ENCODE peak calls at places on chromosomes 11 and 22, in seven cellular contexts. One of them, this sample, is unnamed.

GRCh38 chr22:47171441-47172221 is 409.2 kb downstream of the TBC1D22A start:
- DNase-seq in tibial artery: peak; percentile 57
- DNase-seq in mammary epithelial cell: no peak
- DNase-seq in suprapubic skin: peak; percentile 62
- DNase-seq in CD4-positive, CD25-positive, alpha-beta regulatory T cell: no peak
- DNase-seq in CD8-positive, alpha-beta memory T cell: no peak
- DNase-seq in GM23338: no peak
- DNase-seq in this sample: no peak

GRCh38 chr22:31681625-31682345 is 19.8 kb upstream of the PISD start:
- DNase-seq in tibial artery: peak; percentile 55
- DNase-seq in mammary epithelial cell: no peak
- DNase-seq in suprapubic skin: no peak
- DNase-seq in CD4-positive, CD25-positive, alpha-beta regulatory T cell: no peak
- DNase-seq in CD8-positive, alpha-beta memory T cell: peak; percentile 7
- DNase-seq in GM23338: no peak
- DNase-seq in this sample: no peak

GRCh38 chr11:80930038-80930437 is 1489.2 kb upstream of the TENM4 start:
- DNase-seq in tibial artery: no peak
- DNase-seq in mammary epithelial cell: no peak
- DNase-seq in suprapubic skin: no peak
- DNase-seq in CD4-positive, CD25-positive, alpha-beta regulatory T cell: no peak
- DNase-seq in CD8-positive, alpha-beta memory T cell: no peak
- DNase-seq in GM23338: no peak
- DNase-seq in this sample: no peak

GRCh38 chr22:19995611-19996339 is 20.8 kb downstream of the ARVCF start:
- DNase-seq in tibial artery: peak; percentile 91
- DNase-seq in mammary epithelial cell: no peak
- DNase-seq in suprapubic skin: no peak
- DNase-seq in CD4-positive, CD25-positive, alpha-beta regulatory T cell: no peak
- DNase-seq in CD8-positive, alpha-beta memory T cell: no peak
- DNase-seq in GM23338: no peak
- DNase-seq in this sample: no peak

GRCh38 chr11:83206771-83207413 is 13.4 kb downstream of the ANKRD42 start:
- DNase-seq in tibial artery: no peak
- DNase-seq in mammary epithelial cell: no peak
- DNase-seq in suprapubic skin: no peak
- DNase-seq in CD4-positive, CD25-positive, alpha-beta regulatory T cell: no peak
- DNase-seq in CD8-positive, alpha-beta memory T cell: no peak
- DNase-seq in GM23338: no peak
- DNase-seq in this sample: no peak

GRCh38 chr11:27040302-27041115 is at the start of gene BBOX1:
- DNase-seq in tibial artery: peak; percentile 67
- DNase-seq in mammary epithelial cell: peak; percentile 96
- DNase-seq in suprapubic skin: no peak
- DNase-seq in CD4-positive, CD25-positive, alpha-beta regulatory T cell: no peak
- DNase-seq in CD8-positive, alpha-beta memory T cell: no peak
- DNase-seq in GM23338: peak; percentile 11
- DNase-seq in this sample: peak; percentile 62

GRCh38 chr11:57515332-57516060 is at the start of gene SLC43A1:
- DNase-seq in tibial artery: peak; percentile 87
- DNase-seq in mammary epithelial cell: no peak
- DNase-seq in suprapubic skin: no peak
- DNase-seq in CD4-positive, CD25-positive, alpha-beta regulatory T cell: peak; percentile 60
- DNase-seq in CD8-positive, alpha-beta memory T cell: no peak
- DNase-seq in GM23338: peak; percentile 57
- DNase-seq in this sample: no peak

GRCh38 chr11:57164317-57164716 is 17.4 kb upstream of the LRRC55 start:
- DNase-seq in tibial artery: no peak
- DNase-seq in mammary epithelial cell: no peak
- DNase-seq in suprapubic skin: no peak
- DNase-seq in CD4-positive, CD25-positive, alpha-beta regulatory T cell: no peak
- DNase-seq in CD8-positive, alpha-beta memory T cell: no peak
- DNase-seq in GM23338: no peak
- DNase-seq in this sample: no peak

GRCh38 chr22:28711341-28711740 is 30.3 kb downstream of the CHEK2 start:
- DNase-seq in tibial artery: no peak
- DNase-seq in mammary epithelial cell: no peak
- DNase-seq in suprapubic skin: no peak
- DNase-seq in CD4-positive, CD25-positive, alpha-beta regulatory T cell: no peak
- DNase-seq in CD8-positive, alpha-beta memory T cell: no peak
- DNase-seq in GM23338: no peak
- DNase-seq in this sample: no peak

GRCh38 chr22:21032037-21032842 is at the start of gene SLC7A4:
- DNase-seq in tibial artery: no peak
- DNase-seq in mammary epithelial cell: no peak
- DNase-seq in suprapubic skin: no peak
- DNase-seq in CD4-positive, CD25-positive, alpha-beta regulatory T cell: no peak
- DNase-seq in CD8-positive, alpha-beta memory T cell: no peak
- DNase-seq in GM23338: peak; percentile 51
- DNase-seq in this sample: no peak

GRCh38 chr11:5684627-5685362 is at the start of gene TRIM5:
- DNase-seq in tibial artery: peak; percentile 93
- DNase-seq in mammary epithelial cell: peak; percentile 93
- DNase-seq in suprapubic skin: peak; percentile 89
- DNase-seq in CD4-positive, CD25-positive, alpha-beta regulatory T cell: peak; percentile 90
- DNase-seq in CD8-positive, alpha-beta memory T cell: peak; percentile 86
- DNase-seq in GM23338: peak; percentile 89
- DNase-seq in this sample: peak; percentile 61

GRCh38 chr11:45918331-45918941 is 759 bp upstream of the PEX16 start:
- DNase-seq in tibial artery: peak; percentile 91
- DNase-seq in mammary epithelial cell: peak; percentile 60
- DNase-seq in suprapubic skin: peak; percentile 91
- DNase-seq in CD4-positive, CD25-positive, alpha-beta regulatory T cell: peak; percentile 67
- DNase-seq in CD8-positive, alpha-beta memory T cell: peak; percentile 68
- DNase-seq in GM23338: peak; percentile 82
- DNase-seq in this sample: peak; percentile 49

GRCh38 chr11:75925785-75926164 is 110.8 kb downstream of the UVRAG start:
- DNase-seq in tibial artery: no peak
- DNase-seq in mammary epithelial cell: peak; percentile 82
- DNase-seq in suprapubic skin: no peak
- DNase-seq in CD4-positive, CD25-positive, alpha-beta regulatory T cell: no peak
- DNase-seq in CD8-positive, alpha-beta memory T cell: no peak
- DNase-seq in GM23338: no peak
- DNase-seq in this sample: no peak

GRCh38 chr11:97754976-97755375 is 1265.8 kb upstream of the CNTN5 start:
- DNase-seq in tibial artery: no peak
- DNase-seq in mammary epithelial cell: peak; percentile 32
- DNase-seq in suprapubic skin: no peak
- DNase-seq in CD4-positive, CD25-positive, alpha-beta regulatory T cell: no peak
- DNase-seq in CD8-positive, alpha-beta memory T cell: no peak
- DNase-seq in GM23338: no peak
- DNase-seq in this sample: no peak

GRCh38 chr11:97756571-97757335 is 1264.0 kb upstream of the CNTN5 start:
- DNase-seq in tibial artery: no peak
- DNase-seq in mammary epithelial cell: no peak
- DNase-seq in suprapubic skin: no peak
- DNase-seq in CD4-positive, CD25-positive, alpha-beta regulatory T cell: no peak
- DNase-seq in CD8-positive, alpha-beta memory T cell: no peak
- DNase-seq in GM23338: no peak
- DNase-seq in this sample: no peak

GRCh38 chr11:97746832-97747231 is 1273.9 kb upstream of the CNTN5 start:
- DNase-seq in tibial artery: no peak
- DNase-seq in mammary epithelial cell: no peak
- DNase-seq in suprapubic skin: no peak
- DNase-seq in CD4-positive, CD25-positive, alpha-beta regulatory T cell: no peak
- DNase-seq in CD8-positive, alpha-beta memory T cell: no peak
- DNase-seq in GM23338: no peak
- DNase-seq in this sample: no peak

GRCh38 chr11:97751952-97752351 is 1268.8 kb upstream of the CNTN5 start:
- DNase-seq in tibial artery: no peak
- DNase-seq in mammary epithelial cell: no peak
- DNase-seq in suprapubic skin: no peak
- DNase-seq in CD4-positive, CD25-positive, alpha-beta regulatory T cell: no peak
- DNase-seq in CD8-positive, alpha-beta memory T cell: no peak
- DNase-seq in GM23338: no peak
- DNase-seq in this sample: no peak

DNA sequence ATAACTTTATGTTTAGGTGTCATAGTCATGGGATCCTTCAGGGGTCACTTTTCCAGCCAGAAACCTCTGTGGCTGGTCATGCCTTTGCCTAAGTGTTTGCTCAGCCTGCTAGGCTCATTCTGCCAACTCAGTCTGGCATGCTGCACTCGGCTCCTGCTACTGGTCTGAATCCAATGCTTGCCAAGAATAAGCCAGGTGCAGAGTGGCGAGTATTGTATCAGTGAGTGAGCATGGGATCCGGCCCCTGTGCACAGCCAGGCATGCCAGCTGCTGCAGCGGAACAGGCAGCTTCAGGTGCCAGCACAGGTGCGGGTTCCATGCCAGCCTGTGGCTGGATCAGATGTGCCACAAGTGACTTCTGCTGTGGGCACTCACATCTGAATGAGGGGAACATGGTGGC is 1269.3 kb upstream of the CNTN5 start:
- DNase-seq in tibial artery: no peak
- DNase-seq in mammary epithelial cell: no peak
- DNase-seq in suprapubic skin: no peak
- DNase-seq in CD4-positive, CD25-positive, alpha-beta regulatory T cell: no peak
- DNase-seq in CD8-positive, alpha-beta memory T cell: no peak
- DNase-seq in GM23338: no peak
- DNase-seq in this sample: no peak
- H3K27ac ChIP-seq in tibial artery: no peak overlapping the region
- H3K27ac ChIP-seq in mammary epithelial cell: no peak overlapping the region
- H3K27ac ChIP-seq in suprapubic skin: no peak overlapping the region
- H3K27ac ChIP-seq in CD4-positive, CD25-positive, alpha-beta regulatory T cell: no peak overlapping the region
- H3K27ac ChIP-seq in CD8-positive, alpha-beta memory T cell: no peak overlapping the region
- H3K27ac ChIP-seq in GM23338: no peak overlapping the region
- H3K27ac ChIP-seq in this sample: no peak overlapping the region

GRCh38 chr22:44701824-44702478 is at the start of gene PRR5:
- DNase-seq in tibial artery: peak; percentile 78
- DNase-seq in mammary epithelial cell: peak; percentile 40
- DNase-seq in suprapubic skin: peak; percentile 89
- DNase-seq in CD4-positive, CD25-positive, alpha-beta regulatory T cell: peak; percentile 94
- DNase-seq in CD8-positive, alpha-beta memory T cell: peak; percentile 93
- DNase-seq in GM23338: peak; percentile 71
- DNase-seq in this sample: no peak
- H3K27ac ChIP-seq in tibial artery: peak within 1 kb of the TSS; percentile 57
- H3K27ac ChIP-seq in mammary epithelial cell: peak within 1 kb of the TSS; percentile 43
- H3K27ac ChIP-seq in suprapubic skin: peak within 1 kb of the TSS; percentile 56
- H3K27ac ChIP-seq in CD4-positive, CD25-positive, alpha-beta regulatory T cell: peak within 1 kb of the TSS; percentile 69
- H3K27ac ChIP-seq in CD8-positive, alpha-beta memory T cell: peak within 1 kb of the TSS; percentile 54
- H3K27ac ChIP-seq in GM23338: no peak within 1 kb of the TSS
- H3K27ac ChIP-seq in this sample: no peak within 1 kb of the TSS

GRCh38 chr11:30938801-30939200 is 352.6 kb upstream of the MPPED2 start:
- DNase-seq in tibial artery: no peak
- DNase-seq in mammary epithelial cell: no peak
- DNase-seq in suprapubic skin: no peak
- DNase-seq in CD4-positive, CD25-positive, alpha-beta regulatory T cell: no peak
- DNase-seq in CD8-positive, alpha-beta memory T cell: no peak
- DNase-seq in GM23338: no peak
- DNase-seq in this sample: no peak
- H3K27ac ChIP-seq in tibial artery: no peak overlapping the region
- H3K27ac ChIP-seq in mammary epithelial cell: no peak overlapping the region
- H3K27ac ChIP-seq in suprapubic skin: no peak overlapping the region
- H3K27ac ChIP-seq in CD4-positive, CD25-positive, alpha-beta regulatory T cell: no peak overlapping the region
- H3K27ac ChIP-seq in CD8-positive, alpha-beta memory T cell: no peak overlapping the region
- H3K27ac ChIP-seq in GM23338: no peak overlapping the region
- H3K27ac ChIP-seq in this sample: no peak overlapping the region

GRCh38 chr22:50564289-50564688 is 1.6 kb upstream of the SYCE3 start:
- DNase-seq in tibial artery: no peak
- DNase-seq in mammary epithelial cell: no peak
- DNase-seq in suprapubic skin: no peak
- DNase-seq in CD4-positive, CD25-positive, alpha-beta regulatory T cell: no peak
- DNase-seq in CD8-positive, alpha-beta memory T cell: peak; percentile 26
- DNase-seq in GM23338: no peak
- DNase-seq in this sample: no peak

GRCh38 chr22:50560034-50560433 is 2.7 kb downstream of the SYCE3 start:
- DNase-seq in tibial artery: no peak
- DNase-seq in mammary epithelial cell: peak; percentile 21
- DNase-seq in suprapubic skin: no peak
- DNase-seq in CD4-positive, CD25-positive, alpha-beta regulatory T cell: no peak
- DNase-seq in CD8-positive, alpha-beta memory T cell: no peak
- DNase-seq in GM23338: no peak
- DNase-seq in this sample: no peak

GRCh38 chr22:50561401-50562074 is 1.2 kb downstream of the SYCE3 start:
- DNase-seq in tibial artery: no peak
- DNase-seq in mammary epithelial cell: no peak
- DNase-seq in suprapubic skin: no peak
- DNase-seq in CD4-positive, CD25-positive, alpha-beta regulatory T cell: no peak
- DNase-seq in CD8-positive, alpha-beta memory T cell: peak; percentile 41
- DNase-seq in GM23338: peak; percentile 30
- DNase-seq in this sample: no peak

GRCh38 chr22:50563410-50564160 is 866 bp upstream of the SYCE3 start:
- DNase-seq in tibial artery: no peak
- DNase-seq in mammary epithelial cell: no peak
- DNase-seq in suprapubic skin: no peak
- DNase-seq in CD4-positive, CD25-positive, alpha-beta regulatory T cell: no peak
- DNase-seq in CD8-positive, alpha-beta memory T cell: peak; percentile 45
- DNase-seq in GM23338: peak; percentile 24
- DNase-seq in this sample: no peak

DNA sequence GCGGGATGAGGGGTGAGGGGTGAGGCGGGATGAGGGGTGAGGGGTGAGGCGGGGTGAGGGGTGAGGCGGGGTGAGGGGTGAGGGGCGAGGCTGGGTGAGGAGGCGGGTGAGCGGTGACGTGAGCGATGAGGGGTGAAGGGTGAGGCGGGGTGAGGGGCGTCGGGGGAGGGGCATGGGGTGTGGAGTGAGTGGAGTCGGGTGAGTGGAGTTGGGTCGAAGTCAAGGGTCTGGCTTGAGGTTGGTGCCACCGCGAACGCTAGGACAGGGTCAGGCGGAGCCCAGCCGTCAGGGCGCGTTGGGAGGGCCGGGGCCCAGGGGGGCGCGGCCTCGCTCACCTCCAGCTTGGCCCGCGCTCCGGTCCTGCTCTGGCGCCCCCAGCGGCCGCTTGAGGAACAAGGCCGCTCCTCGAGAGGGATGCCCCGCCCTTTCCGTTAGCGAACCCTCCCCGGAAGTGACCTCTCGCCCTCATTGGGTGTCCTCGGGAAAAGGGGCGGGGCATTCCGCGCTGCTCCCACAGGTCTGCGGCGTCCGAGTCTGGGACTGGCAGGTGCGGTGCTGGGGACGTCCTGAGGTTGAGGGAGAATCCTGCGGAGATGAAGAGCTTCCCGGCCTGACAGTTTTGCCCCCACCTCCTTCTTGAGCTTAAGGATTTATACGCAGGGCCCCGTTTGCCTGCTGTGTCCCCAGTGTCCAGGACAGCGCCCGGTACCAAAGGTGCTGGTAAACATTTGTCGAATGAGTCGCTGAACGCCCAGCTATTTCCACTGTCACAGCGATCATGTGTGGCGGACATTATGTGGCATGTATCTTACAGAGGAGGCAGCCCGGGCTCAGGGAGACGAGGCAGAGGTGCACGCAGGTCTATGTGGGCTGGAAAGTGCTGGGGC is at the start of gene SYCE3:
- DNase-seq in tibial artery: peak; percentile 97
- DNase-seq in mammary epithelial cell: peak; percentile 91
- DNase-seq in suprapubic skin: peak; percentile 99
- DNase-seq in CD4-positive, CD25-positive, alpha-beta regulatory T cell: peak; percentile 96
- DNase-seq in CD8-positive, alpha-beta memory T cell: peak; percentile 97
- DNase-seq in GM23338: peak; percentile 98
- DNase-seq in this sample: peak; percentile 90
- H3K27ac ChIP-seq in tibial artery: peak within 1 kb of the TSS; percentile 25
- H3K27ac ChIP-seq in mammary epithelial cell: no peak within 1 kb of the TSS
- H3K27ac ChIP-seq in suprapubic skin: peak within 1 kb of the TSS; percentile 69
- H3K27ac ChIP-seq in CD4-positive, CD25-positive, alpha-beta regulatory T cell: peak within 1 kb of the TSS; percentile 55
- H3K27ac ChIP-seq in CD8-positive, alpha-beta memory T cell: peak within 1 kb of the TSS; percentile 29
- H3K27ac ChIP-seq in GM23338: no peak within 1 kb of the TSS
- H3K27ac ChIP-seq in this sample: peak within 1 kb of the TSS; percentile 31

GRCh38 chr11:2838091-2838490 is 47.5 kb downstream of the CDKN1C start:
- DNase-seq in tibial artery: no peak
- DNase-seq in mammary epithelial cell: no peak
- DNase-seq in suprapubic skin: no peak
- DNase-seq in CD4-positive, CD25-positive, alpha-beta regulatory T cell: no peak
- DNase-seq in CD8-positive, alpha-beta memory T cell: no peak
- DNase-seq in GM23338: no peak
- DNase-seq in this sample: no peak
- H3K27ac ChIP-seq in tibial artery: no peak overlapping the region
- H3K27ac ChIP-seq in mammary epithelial cell: no peak overlapping the region
- H3K27ac ChIP-seq in suprapubic skin: no peak overlapping the region
- H3K27ac ChIP-seq in CD4-positive, CD25-positive, alpha-beta regulatory T cell: no peak overlapping the region
- H3K27ac ChIP-seq in CD8-positive, alpha-beta memory T cell: no peak overlapping the region
- H3K27ac ChIP-seq in GM23338: no peak overlapping the region
- H3K27ac ChIP-seq in this sample: no peak overlapping the region